ENCODE peak calls at places on chromosomes 16 and 17, in six cellular contexts. D is DND-41, M is H1, O is GM12878, H is neural progenitor cell, L is HCT116. A is an unnamed sample.

GRCh38 chr16:89672177-89672941 is 14.1 kb upstream of the CDK10 start:
- DNase-seq in H (no peak), D (no peak), L (no peak), O (no peak), M (no peak), A (no peak)

GRCh38 chr16:637081-638018 is 1.2 kb upstream of the METTL26 start:
- DNase-seq in L (no peak), O (no peak), H (peak; percentile 73), D (no peak), M (peak; percentile 91), A (no peak)

GRCh38 chr16:57508084-57508425 is 21.8 kb upstream of the DOK4 start:
- DNase-seq in D (no peak), O (no peak), H (no peak), M (no peak), L (no peak), A (no peak)

GRCh38 chr17:81635973-81636504 is 873 bp downstream of the NPLOC4 start:
- DNase-seq in D (peak; percentile 21), O (no peak), L (no peak), M (no peak), H (no peak), A (no peak)

GRCh38 chr17:69326302-69327059 is 452 bp downstream of the ABCA5 start:
- DNase-seq in L (no peak), H (no peak), O (no peak), M (no peak), D (no peak), A (no peak)

GRCh38 chr16:89099905-89100304 is 6.3 kb downstream of the ACSF3 start:
- DNase-seq in O (no peak), L (no peak), H (no peak), M (no peak), D (no peak), A (no peak)

GRCh38 chr16:58306327-58306726 is 11.5 kb upstream of the PRSS54 start:
- DNase-seq in H (no peak), D (peak; percentile 59), O (no peak), M (no peak), L (peak; percentile 26), A (no peak)

GRCh38 chr16:49400611-49401010 is 27.0 kb downstream of the C16orf78 start:
- DNase-seq in O (no peak), D (no peak), H (no peak), L (no peak), M (peak; percentile 11), A (no peak)

GRCh38 chr17:6701719-6702118 is 11.4 kb downstream of the SLC13A5 start:
- DNase-seq in D (peak; percentile 29), H (peak; percentile 86), O (no peak), L (peak; percentile 33), M (peak; percentile 92), A (no peak)

GRCh38 chr17:338442-339192 is 14.0 kb downstream of the RPH3AL start:
- DNase-seq in D (no peak), H (no peak), M (no peak), L (no peak), O (no peak), A (no peak)

GRCh38 chr17:78184868-78185267 is 2.0 kb downstream of the TK1 start:
- DNase-seq in L (no peak), M (no peak), D (no peak), H (no peak), O (no peak), A (no peak)

DNA sequence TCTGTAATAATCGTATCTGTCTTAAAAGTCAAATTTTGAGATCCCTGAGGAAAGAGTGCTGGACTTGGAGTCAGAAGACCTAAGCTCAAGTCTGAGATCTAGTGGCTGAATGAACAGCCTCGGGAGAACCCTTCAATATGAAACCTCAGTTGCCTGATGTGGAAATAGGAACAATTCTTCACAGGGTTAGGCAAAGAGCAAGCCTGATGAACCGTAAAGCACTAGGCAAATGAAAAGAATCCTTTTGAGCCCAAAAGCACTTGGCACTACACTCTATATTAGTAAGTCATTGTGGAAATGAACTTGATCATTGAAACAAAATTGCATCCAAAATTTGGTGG is 20.2 kb downstream of the TXNDC11 start:
- DNase-seq in M (no peak), D (no peak), L (no peak), O (no peak), H (no peak), A (no peak)
- TF ChIP-seq EZH2 in M (no peak), D (no peak), L (no peak), O (no peak), H (no peak), A (no peak)

DNA sequence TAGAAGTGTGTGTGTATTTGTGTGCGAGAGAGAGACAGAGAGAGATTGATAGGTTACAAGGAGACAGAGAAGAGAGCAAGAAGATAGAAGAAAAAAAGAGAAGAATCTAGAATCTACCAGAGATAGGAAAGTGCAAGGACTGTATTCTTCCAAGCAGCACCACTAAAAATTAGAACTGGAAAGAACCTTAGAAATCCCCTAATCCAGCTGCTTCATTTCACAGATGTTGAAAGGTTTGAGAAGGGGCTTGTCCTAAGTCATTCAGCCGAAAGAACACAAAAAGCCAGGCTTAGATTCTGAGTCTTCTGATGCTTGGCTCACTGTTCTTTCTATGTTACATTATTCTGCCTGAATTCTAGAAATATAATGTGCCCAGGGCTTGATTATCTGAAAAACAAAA is 92.2 kb downstream of the HS3ST3A1 start:
- DNase-seq in L (no peak), H (peak; percentile 77), D (no peak), O (no peak), M (no peak), A (no peak)
- H3K4me3 ChIP-seq in L (no peak overlapping the region), H (no peak overlapping the region), D (no peak overlapping the region), O (peak overlapping the region; percentile 8), M (no peak overlapping the region), A (no peak overlapping the region)

GRCh38 chr17:38419508-38419981 is 8.7 kb upstream of the ARHGAP23 start:
- DNase-seq in H (no peak), M (peak; percentile 65), L (no peak), D (no peak), O (no peak), A (no peak)

GRCh38 chr17:38420518-38420917 is 7.7 kb upstream of the ARHGAP23 start:
- DNase-seq in O (no peak), H (no peak), L (no peak), M (no peak), D (no peak), A (no peak)

GRCh38 chr17:38418069-38418692 is 10.1 kb upstream of the ARHGAP23 start:
- DNase-seq in M (no peak), O (no peak), H (no peak), D (no peak), L (no peak), A (no peak)

GRCh38 chr17:38417210-38417951 is 10.9 kb upstream of the ARHGAP23 start:
- DNase-seq in M (no peak), D (no peak), H (no peak), L (no peak), O (no peak), A (no peak)

DNA sequence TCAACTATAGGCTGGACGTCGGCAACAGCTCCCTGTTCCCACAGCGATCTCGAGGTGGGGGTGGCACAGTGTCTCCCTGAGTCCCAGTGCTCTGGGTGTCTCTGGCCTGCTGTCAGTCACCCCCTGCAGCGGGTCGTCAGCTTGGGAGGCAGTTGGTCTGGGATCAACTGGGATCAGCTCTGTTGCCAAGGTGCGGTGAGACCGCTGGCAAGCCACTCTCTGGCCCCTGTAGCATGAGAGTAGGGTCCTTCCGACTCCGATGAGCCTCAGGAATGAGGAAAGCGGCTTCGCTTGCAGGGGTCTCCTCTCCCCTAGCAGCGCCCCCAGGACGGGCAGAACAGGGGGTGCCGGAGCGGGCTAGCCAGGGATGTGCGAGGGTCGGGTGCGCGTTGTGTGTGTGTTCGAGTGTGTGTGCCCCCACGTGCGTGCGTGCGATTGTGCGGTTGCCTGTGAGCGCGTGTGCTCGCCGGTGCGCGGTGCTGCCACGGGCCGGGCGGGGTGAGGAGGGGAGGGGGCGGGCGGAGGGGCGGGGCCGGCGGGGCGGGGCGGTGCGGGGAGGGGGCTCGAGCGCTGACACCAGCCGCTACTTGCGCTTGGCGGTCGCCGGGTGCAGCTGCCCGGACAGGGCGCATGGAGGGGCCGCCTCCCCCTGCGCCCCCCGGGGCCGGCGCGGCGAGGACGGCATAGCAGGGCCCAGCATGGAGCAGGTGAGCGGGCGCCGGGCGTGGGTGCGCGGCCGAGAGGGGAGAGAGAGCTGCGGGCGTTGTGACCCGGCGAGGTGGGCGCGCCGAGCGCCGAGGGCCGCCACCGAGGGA is 9.4 kb upstream of the ARHGAP23 start:
- DNase-seq in M (peak; percentile 73), D (peak; percentile 66), O (no peak), H (peak; percentile 64), L (no peak), A (no peak)
- TF ChIP-seq EZH2 in M (no peak), D (no peak), O (no peak), H (peak; percentile 59), L (no peak), A (no peak)

GRCh38 chr16:86500708-86501510 is 9.4 kb upstream of the FOXF1 start:
- DNase-seq in L (no peak), D (no peak), O (no peak), M (no peak), H (no peak), A (no peak)

GRCh38 chr16:86504315-86505184 is 5.8 kb upstream of the FOXF1 start:
- DNase-seq in L (no peak), O (no peak), H (no peak), M (no peak), D (no peak), A (no peak)

GRCh38 chr16:86503830-86504229 is 6.5 kb upstream of the FOXF1 start:
- DNase-seq in O (no peak), L (no peak), D (no peak), M (no peak), H (no peak), A (no peak)

GRCh38 chr16:86501989-86502855 is 8.1 kb upstream of the FOXF1 start:
- DNase-seq in O (no peak), L (no peak), M (no peak), D (no peak), H (no peak), A (no peak)

DNA sequence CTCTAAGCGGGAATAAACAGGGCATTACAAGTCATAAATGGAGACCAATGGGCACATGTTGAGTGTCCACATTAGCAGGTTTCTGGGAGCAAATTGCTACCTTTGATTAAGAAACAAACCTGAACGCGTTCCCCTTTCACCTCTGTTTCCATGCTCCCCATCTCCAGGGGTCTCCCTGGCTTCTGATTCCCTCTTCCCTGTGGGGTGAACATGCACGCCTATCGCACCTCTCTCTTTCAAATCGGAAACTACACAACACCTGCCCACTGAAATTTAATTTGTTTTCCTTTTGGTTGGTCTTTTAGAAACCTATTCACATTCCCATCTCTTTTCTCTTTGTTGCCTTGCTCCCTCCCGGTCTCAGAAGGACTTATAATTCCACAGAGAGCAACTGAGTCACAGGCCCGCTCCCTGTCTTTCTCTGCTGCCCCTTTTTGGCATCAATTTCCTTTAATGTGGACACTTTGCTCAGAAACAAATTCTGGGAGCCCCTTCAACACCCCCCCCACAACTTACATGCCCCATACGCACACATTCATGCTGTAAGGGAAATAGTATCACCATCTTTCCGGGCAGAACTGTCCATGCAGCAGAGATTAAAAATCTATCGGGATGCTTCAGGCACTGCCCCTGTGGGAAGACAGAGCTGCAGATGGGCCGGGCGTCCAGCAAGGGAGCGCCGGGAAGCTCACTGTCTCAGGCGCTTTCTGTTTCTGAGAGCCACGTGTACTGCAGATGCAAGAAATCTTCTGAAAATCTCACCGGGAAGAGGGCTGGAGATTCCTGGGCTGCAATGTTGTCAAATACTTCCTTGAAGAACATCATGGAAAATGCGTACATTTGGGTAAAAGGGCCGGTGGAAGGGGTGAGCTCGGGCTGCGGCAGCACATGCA is 7.2 kb upstream of the FOXF1 start:
- DNase-seq in O (no peak), M (no peak), D (no peak), L (no peak), H (peak; percentile 52), A (no peak)
- H3K4me3 ChIP-seq in O (no peak overlapping the region), M (no peak overlapping the region), D (no peak overlapping the region), L (no peak overlapping the region), H (no peak overlapping the region), A (no peak overlapping the region)

A was measured in SK-N-MC.